ENCODE peak calls at places on chromosome 10, in nine cellular contexts. Z is PC-9, I is adrenal gland, H is transverse colon, N is RWPE1, G is heart right ventricle, Q is dorsolateral prefrontal cortex, X is cardiac muscle cell, E is HL-60. R is an unnamed sample.

GRCh38 chr10:78041170-78042057 is 7.8 kb downstream of the RPS24 start:
- DNase-seq in Z (no peak), I (no peak), H (no peak), N (no peak), G (no peak), Q (no peak), X (no peak), E (no peak), R (no peak)

GRCh38 chr10:63217120-63217605 is 84.0 kb downstream of the NRBF2 start:
- DNase-seq in Z (peak), I (no peak), H (no peak), N (peak), G (peak), Q (no peak), X (peak), E (peak), R (peak)

GRCh38 chr10:72270607-72271281 is 3.0 kb upstream of the DDIT4 start:
- DNase-seq in Z (no peak), I (no peak), H (no peak), N (no peak), G (no peak), Q (no peak), X (no peak), E (no peak), R (no peak)

GRCh38 chr10:22429981-22430421 is 84.7 kb downstream of the SPAG6 start:
- DNase-seq in Z (no peak), I (no peak), H (no peak), N (no peak), G (no peak), Q (no peak), X (no peak), E (no peak), R (no peak)

GRCh38 chr10:106714734-106715368 is 449.7 kb downstream of the SORCS1 start:
- DNase-seq in Z (no peak), I (no peak), H (no peak), N (no peak), G (no peak), Q (no peak), X (no peak), E (no peak), R (no peak)

GRCh38 chr10:132399117-132400035 is 2.4 kb downstream of the PWWP2B start:
- DNase-seq in Z (peak), I (peak), H (peak), N (no peak), G (no peak), Q (no peak), X (no peak), E (no peak), R (no peak)

GRCh38 chr10:1050145-1050544 is 1.2 kb upstream of the IDI1 start:
- DNase-seq in Z (no peak), I (no peak), H (no peak), N (no peak), G (no peak), Q (no peak), X (peak), E (no peak), R (peak)

GRCh38 chr10:5645944-5646617 is 20.3 kb downstream of the ASB13 start:
- DNase-seq in Z (no peak), I (no peak), H (no peak), N (no peak), G (peak), Q (no peak), X (no peak), E (no peak), R (no peak)

GRCh38 chr10:132924046-132924952 is 18.1 kb downstream of the CFAP46 start:
- DNase-seq in Z (no peak), I (no peak), H (no peak), N (no peak), G (no peak), Q (no peak), X (no peak), E (no peak), R (no peak)

GRCh38 chr10:78009662-78010061 is 19.7 kb downstream of the POLR3A start:
- DNase-seq in Z (no peak), I (no peak), H (no peak), N (no peak), G (no peak), Q (no peak), X (no peak), E (no peak), R (no peak)

GRCh38 chr10:5291501-5292195 is 73.1 kb upstream of the UCN3 start:
- DNase-seq in Z (peak), I (peak), H (peak), N (peak), G (peak), Q (no peak), X (peak), E (peak), R (peak)

GRCh38 chr10:131726460-131726861 is 174.3 kb upstream of the PPP2R2D start:
- DNase-seq in Z (no peak), I (peak), H (no peak), N (peak), G (peak), Q (peak), X (peak), E (no peak), R (no peak)

GRCh38 chr10:8078027-8078426 is 23.5 kb downstream of the GATA3 start:
- DNase-seq in Z (no peak), I (no peak), H (no peak), N (no peak), G (no peak), Q (no peak), X (no peak), E (no peak), R (no peak)

GRCh38 chr10:88980836-88981235 is 9.8 kb upstream of the FAS start:
- DNase-seq in Z (no peak), I (no peak), H (no peak), N (no peak), G (no peak), Q (no peak), X (no peak), E (no peak), R (no peak)

GRCh38 chr10:122113161-122113944 is 124.4 kb downstream of the TACC2 start:
- DNase-seq in Z (peak), I (peak), H (peak), N (peak), G (peak), Q (no peak), X (peak), E (no peak), R (peak)

GRCh38 chr10:71074176-71074755 is 138.1 kb upstream of the UNC5B start:
- DNase-seq in Z (peak), I (no peak), H (no peak), N (no peak), G (no peak), Q (peak), X (no peak), E (no peak), R (peak)

GRCh38 chr10:47359101-47359500 is 10.9 kb downstream of the RBP3 start:
- DNase-seq in Z (no peak), I (no peak), H (no peak), N (no peak), G (no peak), Q (no peak), X (no peak), E (no peak), R (no peak)

GRCh38 chr10:24463683-24464426 is 254.9 kb downstream of the KIAA1217 start:
- DNase-seq in Z (peak), I (peak), H (peak), N (peak), G (no peak), Q (no peak), X (peak), E (no peak), R (peak)

GRCh38 chr10:113492181-113492580 is 60.7 kb upstream of the HABP2 start:
- DNase-seq in Z (no peak), I (no peak), H (no peak), N (no peak), G (no peak), Q (no peak), X (no peak), E (no peak), R (no peak)

GRCh38 chr10:129605986-129606518 is 139.0 kb downstream of the MGMT start:
- DNase-seq in Z (no peak), I (no peak), H (peak), N (no peak), G (no peak), Q (no peak), X (no peak), E (no peak), R (no peak)

GRCh38 chr10:119724630-119725549 is 960 bp upstream of the INPP5F start:
- DNase-seq in Z (no peak), I (peak), H (no peak), N (no peak), G (peak), Q (no peak), X (peak), E (no peak), R (no peak)

GRCh38 chr10:95133016-95133752 is 60.9 kb upstream of the ACSM6 start:
- DNase-seq in Z (peak), I (peak), H (peak), N (peak), G (peak), Q (no peak), X (peak), E (peak), R (peak)

GRCh38 chr10:83166344-83166743 is 973.0 kb upstream of the GHITM start:
- DNase-seq in Z (no peak), I (no peak), H (no peak), N (no peak), G (no peak), Q (no peak), X (no peak), E (no peak), R (no peak)

GRCh38 chr10:133132711-133133291 is 27.2 kb upstream of the KNDC1 start:
- DNase-seq in Z (no peak), I (no peak), H (no peak), N (no peak), G (no peak), Q (peak), X (no peak), E (no peak), R (no peak)

GRCh38 chr10:52213511-52213831 is 100.6 kb upstream of the DKK1 start:
- DNase-seq in Z (no peak), I (no peak), H (no peak), N (no peak), G (peak), Q (no peak), X (peak), E (no peak), R (peak)

GRCh38 chr10:131961777-131962450 is 19.8 kb downstream of the BNIP3 start:
- DNase-seq in Z (no peak), I (no peak), H (no peak), N (no peak), G (no peak), Q (peak), X (no peak), E (no peak), R (no peak)

GRCh38 chr10:45373003-45373782 is 823 bp upstream of the ALOX5 start:
- DNase-seq in Z (no peak), I (no peak), H (peak), N (no peak), G (no peak), Q (no peak), X (no peak), E (no peak), R (no peak)

GRCh38 chr10:33010132-33011037 is 52.4 kb upstream of the ITGB1 start:
- DNase-seq in Z (peak), I (no peak), H (no peak), N (peak), G (no peak), Q (no peak), X (peak), E (no peak), R (peak)

GRCh38 chr10:103262229-103262628 is 14.7 kb upstream of the INA start:
- DNase-seq in Z (no peak), I (no peak), H (no peak), N (no peak), G (no peak), Q (no peak), X (no peak), E (no peak), R (peak)

GRCh38 chr10:71581376-71581775 is 138.2 kb downstream of the C10orf105 start:
- DNase-seq in Z (no peak), I (no peak), H (no peak), N (no peak), G (no peak), Q (peak), X (no peak), E (no peak), R (no peak)

GRCh38 chr10:117804470-117805011 is 242.2 kb downstream of the RAB11FIP2 start:
- DNase-seq in Z (no peak), I (no peak), H (no peak), N (no peak), G (no peak), Q (peak), X (no peak), E (no peak), R (no peak)

GRCh38 chr10:1166101-1166827 is 110.1 kb downstream of the WDR37 start:
- DNase-seq in Z (no peak), I (no peak), H (no peak), N (no peak), G (no peak), Q (peak), X (no peak), E (no peak), R (no peak)

GRCh38 chr10:77746313-77746712 is 108.7 kb upstream of the KCNMA1 start:
- DNase-seq in Z (no peak), I (no peak), H (no peak), N (peak), G (no peak), Q (peak), X (peak), E (no peak), R (peak)

GRCh38 chr10:614772-615582 is 74.5 kb downstream of the DIP2C start:
- DNase-seq in Z (no peak), I (peak), H (no peak), N (no peak), G (no peak), Q (peak), X (no peak), E (no peak), R (no peak)

GRCh38 chr10:5147981-5148677 is 36.8 kb downstream of the AKR1C8 start:
- DNase-seq in Z (peak), I (no peak), H (no peak), N (no peak), G (no peak), Q (no peak), X (no peak), E (no peak), R (no peak)

GRCh38 chr10:78506614-78507013 is 473.0 kb downstream of the RPS24 start:
- DNase-seq in Z (no peak), I (no peak), H (no peak), N (no peak), G (no peak), Q (no peak), X (no peak), E (no peak), R (no peak)

GRCh38 chr10:48469516-48470020 is 135.3 kb downstream of the ARHGAP22 start:
- DNase-seq in Z (no peak), I (no peak), H (no peak), N (no peak), G (no peak), Q (no peak), X (no peak), E (no peak), R (no peak)

GRCh38 chr10:1495915-1496517 is 241.3 kb downstream of the ADARB2 start:
- DNase-seq in Z (no peak), I (no peak), H (no peak), N (no peak), G (no peak), Q (no peak), X (no peak), E (no peak), R (no peak)

GRCh38 chr10:33008499-33009243 is 50.6 kb upstream of the ITGB1 start:
- DNase-seq in Z (peak), I (peak), H (peak), N (peak), G (peak), Q (no peak), X (peak), E (peak), R (peak)

GRCh38 chr10:91088300-91089140 is 131.9 kb upstream of the PCGF5 start:
- DNase-seq in Z (no peak), I (no peak), H (no peak), N (peak), G (peak), Q (no peak), X (peak), E (no peak), R (peak)

GRCh38 chr10:73981812-73982211 is 16.1 kb upstream of the VCL start:
- DNase-seq in Z (no peak), I (no peak), H (no peak), N (no peak), G (no peak), Q (no peak), X (no peak), E (no peak), R (no peak)

GRCh38 chr10:73979428-73980407 is 18.2 kb upstream of the VCL start:
- DNase-seq in Z (no peak), I (no peak), H (no peak), N (no peak), G (no peak), Q (no peak), X (no peak), E (peak), R (no peak)

DNA sequence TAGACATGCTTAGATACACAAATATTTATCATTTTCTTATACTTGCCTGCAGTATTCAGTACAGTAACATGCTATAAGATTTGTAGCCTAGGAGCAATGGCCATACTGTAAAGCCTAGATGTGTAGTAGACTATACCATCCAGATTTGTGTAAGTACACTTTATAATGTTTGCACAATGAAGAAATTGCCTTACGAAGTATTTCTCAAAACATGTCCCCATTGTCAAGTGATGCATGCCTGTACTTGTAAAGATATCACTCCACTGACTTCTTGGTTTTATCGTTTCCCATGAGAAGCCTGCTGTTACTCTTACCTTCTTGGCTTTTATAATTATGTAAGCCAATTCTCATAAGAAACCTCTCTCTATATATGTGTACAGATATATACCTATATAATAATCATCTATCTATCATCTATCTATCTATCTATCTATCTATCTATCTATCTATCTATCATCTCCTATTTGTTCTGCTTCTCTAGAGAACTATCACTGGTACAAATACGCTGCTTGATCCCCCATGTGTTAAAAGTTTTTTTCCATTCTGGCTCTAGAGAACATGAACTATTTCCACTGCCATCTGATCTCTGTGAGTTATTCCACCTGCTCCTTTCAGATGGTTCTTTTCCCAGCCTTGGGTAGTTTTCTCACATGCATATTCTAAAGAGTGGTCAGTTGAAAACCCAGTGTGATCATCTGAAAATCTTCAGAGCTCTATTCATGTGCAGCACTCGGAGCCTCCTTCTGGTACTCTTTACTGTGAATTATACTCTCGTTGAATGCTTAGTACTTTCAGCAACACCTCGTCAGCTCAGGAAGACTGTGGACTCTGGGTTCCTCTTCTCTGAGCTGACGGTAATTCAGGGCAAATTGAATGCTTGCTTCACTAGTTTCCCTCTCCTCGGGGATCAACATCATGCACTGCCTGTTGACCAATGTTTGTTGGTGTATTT is 14.5 kb upstream of the VCL start:
- DNase-seq in Z (no peak), I (no peak), H (no peak), N (no peak), G (no peak), Q (no peak), X (no peak), E (no peak), R (no peak)
- H3K27ac ChIP-seq in Z (no peak), I (no peak), H (no peak), N (no peak), G (no peak), Q (no peak), X (no peak), E (peak), R (no peak)

GRCh38 chr10:124050021-124051015 is 43.1 kb downstream of the CHST15 start:
- DNase-seq in Z (no peak), I (no peak), H (no peak), N (no peak), G (no peak), Q (no peak), X (no peak), E (no peak), R (no peak)
- TF ChIP-seq CTCF in Z (no peak), I (no peak), H (no peak), N (no peak), G (no peak), Q (no peak), X (no peak), E (no peak), R (no peak)

GRCh38 chr10:124711145-124711544 is 33.0 kb downstream of the FAM53B start:
- DNase-seq in Z (no peak), I (no peak), H (no peak), N (no peak), G (no peak), Q (no peak), X (no peak), E (no peak), R (no peak)
- H3K27ac ChIP-seq in Z (no peak), I (peak), H (peak), N (no peak), G (peak), Q (peak), X (no peak), E (no peak), R (no peak)

GRCh38 chr10:114821293-114821914 is at the start of gene FHIP2A:
- DNase-seq in Z (no peak), I (peak), H (peak), N (peak), G (peak), Q (peak), X (peak), E (peak), R (peak)
- TF ChIP-seq CTCF in Z (peak), I (peak), H (peak), N (peak), G (peak), Q (peak), X (peak), E (peak), R (peak)

DNA sequence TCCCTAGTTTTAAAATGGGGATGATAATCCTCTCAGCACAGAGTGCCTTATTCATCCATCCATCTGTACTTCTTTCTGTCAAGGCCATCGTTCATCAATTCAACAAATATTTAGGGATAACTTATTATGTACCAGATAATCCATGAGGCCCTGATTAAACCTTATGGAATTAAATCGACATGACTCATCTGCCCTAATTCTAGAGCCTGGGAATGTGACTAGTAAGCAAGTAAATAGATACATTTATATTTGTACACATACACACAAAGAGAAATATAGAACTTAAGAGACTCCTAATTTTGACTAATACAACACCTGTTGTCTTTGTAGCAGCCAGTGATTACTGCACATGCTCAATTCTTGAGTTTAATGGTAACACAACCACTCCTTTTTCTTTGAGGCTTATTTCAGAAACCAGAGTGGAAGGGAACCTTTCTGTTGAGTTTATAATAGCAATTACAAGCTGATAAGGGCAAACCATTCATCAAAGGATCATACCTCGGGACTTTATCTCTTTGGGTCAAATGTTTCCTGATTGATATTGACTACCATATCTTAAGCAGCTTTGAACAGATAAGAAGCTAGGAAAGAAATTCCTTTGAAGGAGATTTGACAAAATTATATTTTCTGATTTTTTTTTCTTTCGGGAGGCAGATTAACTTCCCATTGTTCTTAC is 122.7 kb downstream of the ARID5B start:
- DNase-seq in Z (peak), I (no peak), H (no peak), N (no peak), G (no peak), Q (no peak), X (no peak), E (no peak), R (peak)
- H3K27ac ChIP-seq in Z (no peak), I (no peak), H (peak), N (no peak), G (no peak), Q (no peak), X (no peak), E (no peak), R (peak)

GRCh38 chr10:17092216-17092944 is 37.2 kb downstream of the CUBN start:
- DNase-seq in Z (no peak), I (no peak), H (no peak), N (no peak), G (no peak), Q (no peak), X (no peak), E (no peak), R (no peak)
- TF ChIP-seq CTCF in Z (no peak), I (no peak), H (no peak), N (no peak), G (no peak), Q (no peak), X (no peak), E (no peak), R (no peak)